ENCODE peak calls at places on chromosomes 3 and 15, in ten cellular contexts. N, O, P, E, M, J, H, T, S and I are unnamed samples. For H3K4me1, the result is how much of the 10 kb centered on the place peaks cover.

GRCh38 chr15:77335298-77335697 is 84.6 kb downstream of the PEAK1 start:
- DNase-seq in N (peak), O (no peak), P (no peak), E (no peak), M (peak), J (no peak), H (no peak), T (no peak), S (no peak), I (no peak)

GRCh38 chr3:119309591-119309990 is 15.4 kb downstream of the ARHGAP31 start:
- DNase-seq in N (no peak), O (peak), P (no peak), E (no peak), M (no peak), J (no peak), H (no peak), T (no peak), S (no peak), I (no peak)

GRCh38 chr3:122797291-122797690 is 2.4 kb downstream of the SLC49A4 start:
- DNase-seq in N (no peak), O (no peak), P (no peak), E (no peak), M (no peak), J (no peak), H (no peak), T (no peak), S (no peak), I (no peak)

GRCh38 chr15:25248583-25249235 is 190.1 kb downstream of the UBE3A start:
- DNase-seq in N (no peak), O (no peak), P (peak), E (no peak), M (no peak), J (peak), H (no peak), T (no peak), S (peak), I (no peak)

GRCh38 chr3:10366681-10367101 is 45.8 kb upstream of the SEC13 start:
- DNase-seq in N (peak), O (peak), P (no peak), E (peak), M (no peak), J (no peak), H (no peak), T (no peak), S (no peak), I (no peak)

GRCh38 chr3:15478300-15478979 is 43.1 kb downstream of the COLQ start:
- DNase-seq in N (no peak), O (no peak), P (no peak), E (no peak), M (no peak), J (no peak), H (no peak), T (no peak), S (no peak), I (no peak)

GRCh38 chr15:75583689-75584088 is 4.6 kb upstream of the PTPN9 start:
- DNase-seq in N (peak), O (no peak), P (peak), E (no peak), M (no peak), J (no peak), H (no peak), T (no peak), S (no peak), I (no peak)

GRCh38 chr3:108292465-108292864 is 3.9 kb upstream of the HHLA2 start:
- DNase-seq in N (no peak), O (no peak), P (no peak), E (no peak), M (no peak), J (no peak), H (no peak), T (no peak), S (no peak), I (no peak)

GRCh38 chr3:63656791-63657190 is 4.3 kb downstream of the SNTN start:
- DNase-seq in N (peak), O (peak), P (no peak), E (no peak), M (no peak), J (no peak), H (no peak), T (no peak), S (no peak), I (no peak)

GRCh38 chr3:190073264-190073663 is 47.4 kb downstream of the P3H2 start:
- DNase-seq in N (no peak), O (peak), P (no peak), E (no peak), M (peak), J (no peak), H (no peak), T (no peak), S (no peak), I (no peak)

GRCh38 chr3:12947504-12948369 is 106.4 kb upstream of the RPL32 start:
- DNase-seq in N (peak), O (peak), P (peak), E (no peak), M (peak), J (peak), H (no peak), T (no peak), S (peak), I (peak)

GRCh38 chr15:29593629-29594028 is 228.6 kb downstream of the TJP1 start:
- DNase-seq in N (no peak), O (no peak), P (no peak), E (no peak), M (no peak), J (no peak), H (no peak), T (no peak), S (no peak), I (no peak)

GRCh38 chr3:146382386-146382785 is 87.0 kb downstream of the PLSCR2 start:
- DNase-seq in N (peak), O (no peak), P (no peak), E (peak), M (no peak), J (no peak), H (no peak), T (no peak), S (no peak), I (peak)

GRCh38 chr15:38362355-38362754 is 91.6 kb upstream of the FAM98B start:
- DNase-seq in N (no peak), O (no peak), P (no peak), E (no peak), M (no peak), J (no peak), H (no peak), T (no peak), S (no peak), I (no peak)

GRCh38 chr3:12521010-12521409 is 24.3 kb downstream of the MKRN2OS start:
- DNase-seq in N (no peak), O (no peak), P (no peak), E (no peak), M (no peak), J (no peak), H (no peak), T (no peak), S (no peak), I (no peak)

GRCh38 chr15:62482715-62483429 is 317.8 kb upstream of the C2CD4B start:
- DNase-seq in N (peak), O (peak), P (no peak), E (peak), M (no peak), J (no peak), H (no peak), T (peak), S (no peak), I (peak)

GRCh38 chr3:152728346-152728980 is 106.5 kb upstream of the P2RY1 start:
- DNase-seq in N (peak), O (no peak), P (no peak), E (no peak), M (no peak), J (no peak), H (no peak), T (no peak), S (no peak), I (no peak)

GRCh38 chr3:182027366-182027765 is 315.6 kb downstream of the SOX2 start:
- DNase-seq in N (no peak), O (peak), P (no peak), E (no peak), M (no peak), J (no peak), H (no peak), T (no peak), S (no peak), I (no peak)

GRCh38 chr3:40971191-40972168 is 227.8 kb upstream of the CTNNB1 start:
- DNase-seq in N (peak), O (peak), P (peak), E (no peak), M (peak), J (peak), H (no peak), T (peak), S (peak), I (no peak)

GRCh38 chr15:66774001-66774814 is 72.2 kb downstream of the SMAD6 start:
- DNase-seq in N (peak), O (peak), P (peak), E (peak), M (peak), J (peak), H (peak), T (peak), S (peak), I (peak)

GRCh38 chr3:134369861-134370596 is 4.2 kb downstream of the AMOTL2 start:
- DNase-seq in N (peak), O (no peak), P (no peak), E (no peak), M (no peak), J (no peak), H (no peak), T (no peak), S (no peak), I (no peak)

GRCh38 chr15:77775851-77776250 is 143.1 kb upstream of the LINGO1 start:
- DNase-seq in N (no peak), O (no peak), P (no peak), E (no peak), M (no peak), J (no peak), H (no peak), T (no peak), S (no peak), I (no peak)

GRCh38 chr3:30523366-30523765 is 83.0 kb upstream of the TGFBR2 start:
- DNase-seq in N (no peak), O (no peak), P (no peak), E (no peak), M (no peak), J (no peak), H (no peak), T (no peak), S (no peak), I (no peak)

GRCh38 chr3:78337801-78338211 is 1297.9 kb downstream of the ROBO2 start:
- DNase-seq in N (peak), O (peak), P (no peak), E (no peak), M (no peak), J (no peak), H (no peak), T (no peak), S (no peak), I (no peak)

GRCh38 chr3:118628704-118629341 is 405.8 kb downstream of the IGSF11 start:
- DNase-seq in N (peak), O (peak), P (peak), E (peak), M (peak), J (peak), H (no peak), T (peak), S (no peak), I (peak)

GRCh38 chr3:143263844-143264243 is 144.3 kb downstream of the CHST2 start:
- DNase-seq in N (no peak), O (no peak), P (no peak), E (no peak), M (no peak), J (no peak), H (no peak), T (no peak), S (no peak), I (no peak)

GRCh38 chr3:172018364-172018763 is 21.0 kb upstream of the FNDC3B start:
- DNase-seq in N (no peak), O (no peak), P (no peak), E (no peak), M (no peak), J (no peak), H (no peak), T (no peak), S (no peak), I (no peak)

GRCh38 chr3:15606434-15606891 is 4.9 kb downstream of the BTD start:
- DNase-seq in N (peak), O (no peak), P (no peak), E (no peak), M (no peak), J (no peak), H (no peak), T (no peak), S (no peak), I (no peak)

GRCh38 chr15:68542771-68543544 is 35.8 kb upstream of the CORO2B start:
- DNase-seq in N (peak), O (peak), P (peak), E (no peak), M (peak), J (no peak), H (no peak), T (no peak), S (no peak), I (no peak)

GRCh38 chr15:39774688-39775267 is 7.9 kb downstream of the FSIP1 start:
- DNase-seq in N (no peak), O (no peak), P (no peak), E (no peak), M (no peak), J (no peak), H (peak), T (peak), S (no peak), I (no peak)

GRCh38 chr3:43031490-43032216 is 52.5 kb downstream of the GASK1A start:
- DNase-seq in N (peak), O (no peak), P (no peak), E (no peak), M (no peak), J (no peak), H (no peak), T (no peak), S (peak), I (no peak)

GRCh38 chr15:73926191-73927002 is at the start of gene LOXL1:
- DNase-seq in N (peak), O (peak), P (peak), E (peak), M (no peak), J (peak), H (no peak), T (no peak), S (peak), I (peak)

GRCh38 chr15:62503451-62503850 is 338.4 kb upstream of the C2CD4B start:
- DNase-seq in N (peak), O (no peak), P (no peak), E (no peak), M (peak), J (no peak), H (no peak), T (no peak), S (no peak), I (no peak)

GRCh38 chr15:66707310-66708160 is 5.5 kb downstream of the SMAD6 start:
- DNase-seq in N (peak), O (peak), P (peak), E (peak), M (no peak), J (peak), H (no peak), T (no peak), S (no peak), I (peak)

GRCh38 chr3:195126073-195126605 is 144.8 kb downstream of the XXYLT1 start:
- DNase-seq in N (no peak), O (no peak), P (no peak), E (no peak), M (no peak), J (no peak), H (no peak), T (no peak), S (no peak), I (no peak)

GRCh38 chr3:195124378-195124985 is 146.5 kb downstream of the XXYLT1 start:
- DNase-seq in N (no peak), O (no peak), P (no peak), E (no peak), M (no peak), J (no peak), H (no peak), T (no peak), S (no peak), I (no peak)

GRCh38 chr3:195125646-195126045 is 145.3 kb downstream of the XXYLT1 start:
- DNase-seq in N (no peak), O (no peak), P (no peak), E (no peak), M (no peak), J (no peak), H (no peak), T (no peak), S (no peak), I (no peak)

GRCh38 chr3:195122261-195122660 is 148.7 kb downstream of the XXYLT1 start:
- DNase-seq in N (no peak), O (no peak), P (no peak), E (no peak), M (no peak), J (no peak), H (no peak), T (no peak), S (no peak), I (no peak)

DNA sequence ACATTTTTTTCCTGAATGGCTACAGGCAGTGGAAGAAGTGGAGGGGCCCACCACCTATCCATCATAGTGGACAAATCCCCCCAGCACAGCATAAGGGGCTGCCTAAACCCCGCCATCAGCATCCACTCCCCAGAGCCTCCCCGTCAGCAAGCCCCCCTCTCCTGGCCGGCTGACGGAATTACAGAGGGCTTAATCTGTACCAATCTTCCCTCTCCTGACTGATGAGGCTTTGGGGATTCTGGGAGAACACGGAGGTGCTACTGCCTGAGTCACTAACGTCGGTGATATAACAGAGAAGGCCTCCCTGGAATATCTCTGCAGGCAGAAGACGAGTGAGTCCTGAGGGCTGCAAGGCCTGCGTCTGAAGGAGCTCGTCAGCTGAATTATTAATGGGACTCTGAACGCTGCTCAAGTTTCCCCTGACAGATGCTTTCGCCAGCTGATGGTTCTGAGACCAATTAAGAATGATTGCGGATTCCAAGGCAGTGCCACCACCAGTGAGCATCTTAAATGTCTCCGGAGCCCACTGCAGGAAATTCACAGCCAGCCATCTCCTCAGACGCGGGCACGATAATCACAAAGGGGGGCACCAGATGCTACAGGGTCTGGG is 147.7 kb downstream of the XXYLT1 start:
- DNase-seq in N (peak), O (peak), P (no peak), E (peak), M (no peak), J (no peak), H (no peak), T (no peak), S (no peak), I (no peak)
- H3K4me1 ChIP-seq in N (under half), O (under half), P (under half), E (under half), M (under half), J (under half), H (under half), T (under half), S (under half), I (under half)

GRCh38 chr3:37308247-37308646 is 133.9 kb upstream of the LRRFIP2 start:
- DNase-seq in N (peak), O (no peak), P (no peak), E (peak), M (no peak), J (no peak), H (no peak), T (peak), S (no peak), I (no peak)

GRCh38 chr3:37310666-37311050 is 136.3 kb upstream of the LRRFIP2 start:
- DNase-seq in N (peak), O (peak), P (no peak), E (no peak), M (no peak), J (no peak), H (no peak), T (no peak), S (no peak), I (no peak)

GRCh38 chr3:37307321-37307720 is 132.9 kb upstream of the LRRFIP2 start:
- DNase-seq in N (peak), O (no peak), P (no peak), E (no peak), M (no peak), J (no peak), H (no peak), T (no peak), S (no peak), I (no peak)

GRCh38 chr3:37315669-37316068 is 141.3 kb upstream of the LRRFIP2 start:
- DNase-seq in N (no peak), O (no peak), P (no peak), E (no peak), M (no peak), J (no peak), H (no peak), T (no peak), S (no peak), I (no peak)

GRCh38 chr3:37309945-37310665 is 135.7 kb upstream of the LRRFIP2 start:
- DNase-seq in N (no peak), O (no peak), P (no peak), E (no peak), M (no peak), J (no peak), H (no peak), T (no peak), S (no peak), I (peak)
- H3K4me1 ChIP-seq in N (under half), O (under half), P (under half), E (under half), M (under half), J (under half), H (under half), T (under half), S (under half), I (under half)

DNA sequence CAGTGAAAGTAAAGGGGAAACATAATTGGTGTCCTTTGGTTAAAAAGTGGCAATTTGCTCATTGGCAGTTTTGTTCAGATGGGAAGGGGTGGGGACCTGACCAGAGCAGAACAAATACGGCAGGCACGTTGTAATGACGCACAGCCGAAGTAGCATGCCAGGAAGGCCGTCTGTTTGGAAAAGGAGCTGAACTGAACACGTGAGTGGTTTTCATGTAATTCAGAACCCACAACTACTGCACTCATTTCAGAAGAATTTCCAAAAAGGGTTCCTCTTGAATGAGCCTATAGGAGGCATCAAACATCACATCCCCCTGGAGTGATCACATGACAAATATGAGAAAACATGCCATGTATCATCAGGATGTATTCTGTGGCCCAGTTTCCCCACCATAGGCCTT is 42.9 kb upstream of the LMCD1 start:
- DNase-seq in N (peak), O (peak), P (no peak), E (no peak), M (no peak), J (no peak), H (no peak), T (no peak), S (peak), I (no peak)
- H3K4me1 ChIP-seq in N (half or more), O (under half), P (under half), E (under half), M (under half), J (under half), H (under half), T (under half), S (under half), I (under half)

GRCh38 chr3:128735884-128736283 is 9.9 kb downstream of the RAB7A start:
- DNase-seq in N (no peak), O (no peak), P (no peak), E (no peak), M (no peak), J (no peak), H (no peak), T (no peak), S (no peak), I (no peak)

GRCh38 chr3:128730521-128730920 is 4.5 kb downstream of the RAB7A start:
- DNase-seq in N (no peak), O (no peak), P (no peak), E (no peak), M (no peak), J (no peak), H (no peak), T (no peak), S (no peak), I (no peak)

GRCh38 chr3:128735287-128735686 is 9.3 kb downstream of the RAB7A start:
- DNase-seq in N (no peak), O (no peak), P (no peak), E (no peak), M (no peak), J (no peak), H (no peak), T (no peak), S (no peak), I (no peak)

GRCh38 chr3:128736598-128736997 is 10.6 kb downstream of the RAB7A start:
- DNase-seq in N (peak), O (peak), P (no peak), E (no peak), M (peak), J (no peak), H (no peak), T (no peak), S (no peak), I (no peak)

DNA sequence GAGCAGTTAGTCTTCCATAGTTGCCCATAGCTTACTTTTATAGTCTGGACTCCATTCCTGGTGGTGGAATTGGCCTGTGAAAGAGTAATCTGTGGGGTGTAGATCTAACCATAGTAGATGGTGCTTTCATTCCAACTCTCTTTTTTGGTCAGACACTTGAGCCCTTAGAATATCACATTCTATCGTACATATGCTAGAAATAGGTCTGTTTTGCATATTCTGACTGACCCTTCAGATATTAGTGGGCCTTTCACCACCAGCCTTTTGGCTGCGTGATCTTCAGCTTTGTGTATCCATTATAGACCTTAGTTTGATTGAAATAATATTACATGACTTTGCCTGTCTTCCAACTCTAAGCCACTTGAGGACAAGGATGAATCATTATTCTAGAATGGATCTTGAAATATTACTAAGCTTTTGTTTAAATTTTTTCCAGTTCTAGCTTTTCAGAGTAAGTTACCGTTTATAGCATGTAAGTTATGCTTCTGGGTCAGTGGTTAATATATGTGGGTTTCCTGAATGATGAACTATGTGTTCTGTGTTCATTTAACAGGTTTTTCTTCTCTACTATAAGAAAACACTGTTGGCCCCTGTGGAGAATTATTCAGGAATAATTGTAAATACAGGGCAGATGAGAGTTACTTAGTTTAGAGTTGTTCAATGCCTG is 8.7 kb downstream of the RAB7A start:
- DNase-seq in N (no peak), O (no peak), P (no peak), E (no peak), M (no peak), J (no peak), H (no peak), T (no peak), S (no peak), I (no peak)
- H3K4me1 ChIP-seq in N (under half), O (under half), P (under half), E (under half), M (half or more), J (half or more), H (half or more), T (under half), S (half or more), I (under half)